ENCODE peak calls at places on chromosome 19, in nine cellular contexts. S is H9; J is cardiac muscle cell; I is A172; G is HTR-8/SVneo; E is choroid plexus epithelial cell; C is activated naive CD4-positive, alpha-beta T cell; U is brain pericyte; L is stimulated activated CD8-positive, alpha-beta memory T cell treated with anti-CD3 and anti-CD28 coated beads, Interleukin-2, amount 100 ng/mL, for 48 hours. X is an unnamed sample.

GRCh38 chr19:52748336-52748950 is 13.6 kb upstream of the ZNF611 start:
- DNase-seq in E (peak), G (no peak), L (no peak), J (peak), C (no peak), S (no peak), I (peak), U (no peak), X (no peak)

GRCh38 chr19:40519352-40520322 is 52.8 kb downstream of the SPTBN4 start:
- DNase-seq in E (peak), S (peak), J (no peak), U (no peak), I (no peak), L (no peak), C (no peak), G (no peak), X (no peak)

GRCh38 chr19:45876411-45877197 is 9.3 kb downstream of the IRF2BP1 start:
- DNase-seq in U (no peak), S (peak), J (peak), L (no peak), I (no peak), C (no peak), G (no peak), E (no peak), X (no peak)

GRCh38 chr19:47465957-47466356 is 5.7 kb downstream of the SLC8A2 start:
- DNase-seq in G (no peak), S (no peak), J (no peak), I (no peak), E (no peak), C (no peak), L (no peak), U (no peak), X (no peak)

GRCh38 chr19:16449330-16449961 is 22.3 kb downstream of the EPS15L1 start:
- DNase-seq in S (no peak), C (no peak), L (no peak), J (no peak), G (no peak), E (peak), U (no peak), I (peak), X (no peak)

GRCh38 chr19:18776288-18776594 is 14.9 kb downstream of the COMP start:
- DNase-seq in I (peak), G (peak), E (peak), U (no peak), J (no peak), C (no peak), S (no peak), L (no peak), X (peak)

GRCh38 chr19:13621413-13621812 is 115.1 kb upstream of the CACNA1A start:
- DNase-seq in U (peak), S (peak), C (no peak), J (no peak), G (peak), E (peak), L (peak), I (peak), X (peak)

GRCh38 chr19:51460164-51460992 is 2.1 kb upstream of the SIGLEC8 start:
- DNase-seq in J (no peak), C (no peak), U (no peak), S (peak), G (no peak), L (no peak), E (peak), I (no peak), X (no peak)

GRCh38 chr19:8233370-8233769 is 24.2 kb downstream of the CERS4 start:
- DNase-seq in I (peak), S (no peak), J (no peak), L (no peak), G (no peak), U (no peak), C (no peak), E (peak), X (no peak)

GRCh38 chr19:40238775-40239174 is 12.3 kb upstream of the CCNP start:
- DNase-seq in I (no peak), L (no peak), J (no peak), U (no peak), E (no peak), C (no peak), S (no peak), G (no peak), X (no peak)

GRCh38 chr19:55088543-55089265 is 13.0 kb downstream of the EPS8L1 start:
- DNase-seq in U (no peak), L (peak), G (peak), E (peak), I (peak), S (peak), C (peak), J (peak), X (peak)

GRCh38 chr19:4967738-4968461 is 1.0 kb upstream of the KDM4B start:
- DNase-seq in I (peak), E (peak), S (no peak), C (no peak), G (no peak), U (no peak), L (no peak), J (no peak), X (no peak)

GRCh38 chr19:2477141-2477710 is 1.3 kb downstream of the GADD45B start:
- DNase-seq in S (no peak), C (peak), U (no peak), G (no peak), I (peak), J (peak), L (no peak), E (peak), X (no peak)

GRCh38 chr19:57558525-57558924 is 1.1 kb downstream of the ZNF550 start:
- DNase-seq in S (no peak), L (no peak), E (peak), U (no peak), J (peak), I (no peak), C (no peak), G (no peak), X (no peak)

GRCh38 chr19:40392894-40393517 is 3.0 kb upstream of the HIPK4 start:
- DNase-seq in G (peak), C (no peak), I (no peak), L (no peak), U (no peak), E (peak), S (no peak), J (no peak), X (no peak)

GRCh38 chr19:42197375-42197817 is 20.1 kb downstream of the DEDD2 start:
- DNase-seq in U (no peak), G (no peak), J (no peak), E (peak), I (no peak), S (peak), C (no peak), L (no peak), X (no peak)

GRCh38 chr19:34794289-34794960 is 21.4 kb upstream of the ZNF599 start:
- DNase-seq in J (no peak), E (peak), C (no peak), U (no peak), G (no peak), S (no peak), L (no peak), I (no peak), X (no peak)

GRCh38 chr19:2476451-2477140 is 669 bp downstream of the GADD45B start:
- DNase-seq in U (peak), J (peak), C (peak), I (peak), G (no peak), E (peak), S (no peak), L (peak), X (no peak)

GRCh38 chr19:7513809-7514642 is 1.9 kb upstream of the ZNF358 start:
- DNase-seq in E (no peak), I (no peak), G (no peak), S (no peak), J (no peak), U (no peak), C (no peak), L (no peak), X (no peak)

GRCh38 chr19:17337675-17338439 is 504 bp downstream of the GTPBP3 start:
- DNase-seq in G (no peak), C (no peak), I (peak), E (no peak), U (no peak), L (no peak), S (no peak), J (peak), X (peak)

GRCh38 chr19:37251308-37252229 is 33.6 kb downstream of the ZNF383 start:
- DNase-seq in I (peak), J (no peak), U (peak), S (no peak), C (no peak), L (no peak), E (peak), G (peak), X (peak)

GRCh38 chr19:46381346-46381745 is 32.0 kb downstream of the CCDC8 start:
- DNase-seq in E (no peak), G (no peak), J (no peak), U (no peak), L (no peak), C (no peak), S (no peak), I (no peak), X (no peak)

GRCh38 chr19:53034948-53035675 is 9.4 kb upstream of the ERVV-2 start:
- DNase-seq in C (no peak), S (no peak), L (no peak), U (no peak), J (no peak), G (no peak), I (no peak), E (no peak), X (no peak)

GRCh38 chr19:47658431-47659383 is 49.8 kb downstream of the BICRA start:
- DNase-seq in C (no peak), J (no peak), L (no peak), U (no peak), S (no peak), I (no peak), G (no peak), E (peak), X (no peak)

GRCh38 chr19:41335467-41335866 is 18.3 kb downstream of the TGFB1 start:
- DNase-seq in C (no peak), L (no peak), G (no peak), I (no peak), J (no peak), S (no peak), U (no peak), E (no peak), X (no peak)

GRCh38 chr19:44925114-44925891 is 10.9 kb downstream of the APOC1 start:
- DNase-seq in J (no peak), I (no peak), G (no peak), C (no peak), L (no peak), U (peak), S (no peak), E (peak), X (no peak)

X was measured in T1000.